ENCODE peak calls at places on chromosomes 6 and 20, in eight cellular contexts. P is A549; C is body of pancreas; L is H1; V is mammary epithelial cell; O is tibial nerve; Q is CD8-positive, alpha-beta T cell; E is heart right ventricle. H is an unnamed sample. For H3K4me1, the result is how much of the 10 kb centered on the place peaks cover.

GRCh38 chr20:31881945-31882344 is 11.5 kb downstream of the TTLL9 start:
- DNase-seq in L (no peak), Q (no peak), O (no peak), P (no peak), V (no peak), C (no peak), E (no peak), H (no peak)

GRCh38 chr6:87155920-87156600 is 695 bp downstream of the ZNF292 start:
- DNase-seq in Q (no peak), P (peak), C (peak), O (peak), V (peak), L (no peak), E (peak), H (peak)

GRCh38 chr20:64036346-64037198 is 590 bp downstream of the C20orf204 start:
- DNase-seq in E (no peak), C (no peak), Q (no peak), V (no peak), O (no peak), P (no peak), L (no peak), H (no peak)

GRCh38 chr6:79734374-79734773 is 103.2 kb downstream of the SH3BGRL2 start:
- DNase-seq in C (no peak), O (no peak), E (no peak), P (no peak), Q (no peak), V (no peak), L (no peak), H (no peak)

GRCh38 chr20:24027229-24027628 is 38.6 kb upstream of the GGTLC1 start:
- DNase-seq in L (no peak), C (no peak), P (no peak), E (peak), Q (peak), O (peak), V (no peak), H (peak)

GRCh38 chr20:53735536-53736050 is 142.0 kb upstream of the ZNF217 start:
- DNase-seq in E (no peak), V (peak), P (peak), L (no peak), C (peak), O (no peak), Q (no peak), H (no peak)

GRCh38 chr6:122571888-122572287 is 38.3 kb upstream of the PKIB start:
- DNase-seq in E (no peak), O (no peak), Q (no peak), V (no peak), L (no peak), C (no peak), P (no peak), H (no peak)

GRCh38 chr20:63553933-63554290 is at the start of gene FNDC11:
- DNase-seq in E (peak), O (no peak), C (no peak), L (no peak), Q (no peak), V (no peak), P (no peak), H (peak)

GRCh38 chr6:142763205-142763604 is 181.8 kb downstream of the HIVEP2 start:
- DNase-seq in P (no peak), Q (no peak), V (peak), C (no peak), E (no peak), L (no peak), O (no peak), H (no peak)

GRCh38 chr6:1820165-1820564 is 210.4 kb downstream of the FOXC1 start:
- DNase-seq in Q (no peak), E (no peak), V (no peak), C (no peak), L (no peak), P (no peak), O (no peak), H (no peak)

GRCh38 chr6:83071023-83071422 is 3.6 kb downstream of the DOP1A start:
- DNase-seq in E (no peak), L (no peak), P (no peak), V (peak), C (no peak), Q (no peak), O (no peak), H (no peak)

GRCh38 chr20:59888050-59888449 is 45.4 kb downstream of the SYCP2 start:
- DNase-seq in V (no peak), L (no peak), Q (no peak), E (no peak), C (no peak), P (no peak), O (no peak), H (no peak)

GRCh38 chr20:10467985-10468845 is 33.1 kb downstream of the SLX4IP start:
- DNase-seq in P (no peak), E (no peak), O (no peak), V (peak), Q (no peak), C (no peak), L (no peak), H (no peak)

GRCh38 chr6:105482227-105482839 is 79.5 kb upstream of the PREP start:
- DNase-seq in Q (no peak), O (peak), L (no peak), C (peak), V (no peak), P (no peak), E (peak), H (no peak)

GRCh38 chr20:58707770-58708169 is 15.2 kb downstream of the NPEPL1 start:
- DNase-seq in P (no peak), E (no peak), Q (no peak), L (no peak), C (no peak), O (no peak), V (no peak), H (no peak)

GRCh38 chr6:74912234-74912633 is 293.6 kb downstream of the COL12A1 start:
- DNase-seq in C (no peak), P (no peak), L (no peak), V (no peak), Q (no peak), O (no peak), E (no peak), H (no peak)

GRCh38 chr6:7155871-7156579 is 48.3 kb downstream of the RREB1 start:
- DNase-seq in P (no peak), E (no peak), V (no peak), C (no peak), O (no peak), Q (no peak), L (no peak), H (no peak)

GRCh38 chr6:17278289-17279061 is 2.7 kb upstream of the RBM24 start:
- DNase-seq in L (no peak), V (peak), P (peak), O (no peak), Q (no peak), C (no peak), E (no peak), H (no peak)

GRCh38 chr6:50724381-50725124 is 11.2 kb downstream of the TFAP2D start:
- DNase-seq in L (no peak), O (no peak), P (no peak), V (no peak), Q (no peak), C (no peak), E (no peak), H (peak)

GRCh38 chr6:73722318-73723060 is 26.5 kb downstream of the CD109 start:
- DNase-seq in O (no peak), Q (no peak), C (no peak), E (no peak), L (no peak), P (no peak), V (peak), H (no peak)

GRCh38 chr6:30974488-30975252 is 8.8 kb upstream of the MUC21 start:
- DNase-seq in E (no peak), V (peak), L (no peak), P (no peak), C (no peak), O (no peak), Q (no peak), H (no peak)

GRCh38 chr6:130026859-130027258 is 8.5 kb downstream of the L3MBTL3 start:
- DNase-seq in L (no peak), C (no peak), E (no peak), Q (no peak), V (peak), P (no peak), O (no peak), H (no peak)

GRCh38 chr6:33851959-33852358 is 48.2 kb upstream of the MLN start:
- DNase-seq in L (peak), P (peak), V (no peak), Q (no peak), C (no peak), E (no peak), O (no peak), H (no peak)

GRCh38 chr6:135438907-135439535 is 58.5 kb downstream of the AHI1 start:
- DNase-seq in L (no peak), O (no peak), E (no peak), P (no peak), Q (no peak), V (peak), C (no peak), H (no peak)

GRCh38 chr6:44061375-44062104 is 65.7 kb downstream of the MRPL14 start:
- DNase-seq in L (no peak), C (no peak), P (no peak), O (no peak), V (peak), E (no peak), Q (no peak), H (no peak)

GRCh38 chr6:44063561-44064059 is 63.6 kb downstream of the MRPL14 start:
- DNase-seq in C (no peak), E (no peak), Q (no peak), O (no peak), V (no peak), P (no peak), L (no peak), H (no peak)

GRCh38 chr6:44064089-44064947 is 62.9 kb downstream of the MRPL14 start:
- DNase-seq in Q (no peak), C (peak), L (no peak), E (peak), O (peak), P (peak), V (peak), H (no peak)

GRCh38 chr6:44062105-44062770 is 65.0 kb downstream of the MRPL14 start:
- DNase-seq in O (no peak), V (peak), P (no peak), Q (no peak), C (no peak), E (no peak), L (no peak), H (no peak)

GRCh38 chr6:44062771-44063560 is 64.3 kb downstream of the MRPL14 start:
- DNase-seq in C (no peak), L (no peak), P (peak), Q (no peak), O (no peak), E (no peak), V (peak), H (peak)
- TF ChIP-seq CTCF in C (no peak), L (peak), P (peak), Q (no peak), O (peak), E (peak), V (peak), H (peak)

GRCh38 chr6:116196841-116197240 is 57.0 kb downstream of the TSPYL4 start:
- DNase-seq in C (no peak), E (no peak), O (no peak), Q (no peak), P (no peak), V (no peak), L (no peak), H (no peak)
- H3K4me1 ChIP-seq in C (under half), E (under half), O (under half), Q (under half), P (under half), V (under half), L (under half), H (under half)

GRCh38 chr6:161360505-161360904 is 86.6 kb upstream of the AGPAT4 start:
- DNase-seq in L (no peak), O (no peak), C (no peak), P (no peak), E (no peak), V (no peak), Q (no peak), H (no peak)
- H3K4me3 ChIP-seq in L (no peak), O (no peak), C (no peak), P (no peak), E (no peak), V (no peak), Q (no peak), H (no peak)

DNA sequence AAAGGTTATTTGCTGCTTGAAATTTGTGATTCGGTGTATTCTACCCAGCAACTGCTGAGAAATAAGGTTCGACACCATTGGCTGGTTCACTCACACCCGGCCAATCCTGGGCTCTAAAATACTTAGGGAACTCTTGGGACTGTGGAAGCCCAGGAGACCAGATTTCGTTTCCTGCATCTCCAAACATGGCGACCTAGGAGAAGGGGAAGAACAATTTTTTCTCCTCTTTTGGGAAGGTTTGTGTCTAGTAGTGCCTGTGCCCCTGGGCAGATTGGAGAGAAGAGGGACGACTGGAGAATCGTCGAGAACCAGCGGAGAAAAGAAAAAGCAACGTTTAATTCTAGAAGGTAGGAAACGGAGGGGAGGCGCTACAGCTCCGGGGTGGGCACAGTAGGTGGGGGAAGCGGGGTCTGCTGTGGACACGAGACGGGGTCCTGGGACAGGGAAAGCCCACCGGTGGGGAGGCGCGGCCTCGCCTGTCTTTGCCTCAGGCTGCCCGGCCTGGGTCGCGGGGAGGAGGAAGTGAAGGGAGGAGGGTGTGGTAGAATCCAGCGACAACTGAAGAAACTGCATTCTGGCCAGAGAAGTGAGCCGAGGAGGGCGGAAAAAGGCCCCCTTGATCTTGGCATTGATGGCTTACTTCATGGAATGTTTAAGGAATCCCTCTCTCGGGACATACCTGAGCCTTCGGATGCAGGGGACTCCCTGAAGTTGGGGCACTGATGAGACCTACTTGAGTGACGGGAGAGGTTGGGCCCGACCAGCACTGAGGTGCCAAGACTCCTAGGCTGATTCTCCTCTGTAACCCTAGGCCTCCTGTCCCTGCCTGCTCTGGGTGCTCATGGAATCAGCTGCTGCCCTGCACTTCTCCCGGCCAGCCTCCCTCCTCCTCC is at the start of gene BTN2A1:
- DNase-seq in P (peak), O (peak), C (peak), E (peak), Q (peak), V (peak), L (peak), H (peak)
- TF ChIP-seq CTCF in P (peak), O (peak), C (no peak), E (no peak), Q (no peak), V (no peak), L (no peak), H (no peak)

DNA sequence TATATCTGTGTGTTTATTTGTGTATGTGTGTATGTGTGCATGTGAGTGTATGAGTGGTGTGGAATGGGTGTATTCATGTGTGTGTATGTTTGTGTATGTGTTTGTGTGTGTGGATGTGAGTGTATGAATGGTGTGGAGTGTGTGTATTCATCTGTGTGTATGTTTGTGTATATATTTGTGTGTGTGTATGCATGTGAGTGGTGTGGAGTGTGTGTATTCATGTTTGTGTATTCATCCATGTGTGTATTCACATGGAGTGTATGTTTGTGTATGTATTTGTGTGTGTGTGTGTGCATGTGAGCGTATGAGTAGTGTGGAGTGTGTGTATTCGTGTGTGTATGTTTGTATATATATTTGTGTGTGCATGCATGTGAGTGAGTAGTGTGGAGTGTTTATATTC is 66.6 kb downstream of the PPP1R14C start:
- DNase-seq in O (no peak), V (no peak), C (no peak), E (no peak), L (no peak), Q (no peak), P (no peak), H (no peak)
- H3K4me1 ChIP-seq in O (under half), V (under half), C (under half), E (under half), L (under half), Q (under half), P (under half), H (under half)

DNA sequence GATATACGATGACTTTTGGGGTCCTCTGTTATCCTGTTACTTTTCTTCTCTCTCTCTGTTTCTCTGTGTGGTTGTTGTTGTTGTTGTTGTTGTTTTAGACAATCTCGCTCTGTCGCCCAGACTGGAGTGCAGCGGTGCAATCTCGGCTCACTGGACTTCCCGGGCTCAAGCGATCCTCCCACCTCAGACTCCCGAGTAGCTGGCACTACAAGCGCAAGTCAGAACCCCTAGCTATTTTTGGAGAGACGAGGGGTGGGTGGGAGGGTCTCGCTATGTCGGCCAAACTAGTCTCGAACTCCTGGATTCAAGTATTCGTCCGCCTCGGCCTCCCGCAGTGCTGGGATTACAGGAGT is 19.1 kb upstream of the ABT1 start:
- DNase-seq in O (no peak), L (no peak), C (no peak), V (no peak), Q (no peak), E (no peak), P (no peak), H (no peak)
- H3K4me3 ChIP-seq in O (no peak), L (peak), C (no peak), V (peak), Q (peak), E (peak), P (peak), H (peak)

H was measured in upper lobe of left lung.